ENCODE peak calls at places on chromosomes 16 and 17, in four cellular contexts. One of them, this sample, is unnamed.

GRCh38 chr17:50053654-50053960 is 2.3 kb upstream of the ITGA3 start:
- DNase-seq in IMR-90: peak; percentile 57
- DNase-seq in HT1080: no peak
- DNase-seq in activated CD4-positive, alpha-beta T cell treated with anti-CD3 and anti-CD28 coated beads, Interleukin-2, amount 50 U/mL, for 4 hours: no peak
- DNase-seq in this sample: no peak

GRCh38 chr16:86071611-86072240 is 172.8 kb downstream of the IRF8 start:
- DNase-seq in IMR-90: no peak
- DNase-seq in HT1080: no peak
- DNase-seq in activated CD4-positive, alpha-beta T cell treated with anti-CD3 and anti-CD28 coated beads, Interleukin-2, amount 50 U/mL, for 4 hours: no peak
- DNase-seq in this sample: no peak

GRCh38 chr16:71894229-71894920 is 956 bp upstream of the IST1 start:
- DNase-seq in IMR-90: peak; percentile 76
- DNase-seq in HT1080: peak; percentile 80
- DNase-seq in activated CD4-positive, alpha-beta T cell treated with anti-CD3 and anti-CD28 coated beads, Interleukin-2, amount 50 U/mL, for 4 hours: peak; percentile 9
- DNase-seq in this sample: peak; percentile 62

GRCh38 chr16:8865145-8865882 is 3.5 kb downstream of the CARHSP1 start:
- DNase-seq in IMR-90: no peak
- DNase-seq in HT1080: no peak
- DNase-seq in activated CD4-positive, alpha-beta T cell treated with anti-CD3 and anti-CD28 coated beads, Interleukin-2, amount 50 U/mL, for 4 hours: no peak
- DNase-seq in this sample: no peak

GRCh38 chr17:17366941-17367885 is 64.0 kb downstream of the NT5M start:
- DNase-seq in IMR-90: no peak
- DNase-seq in HT1080: no peak
- DNase-seq in activated CD4-positive, alpha-beta T cell treated with anti-CD3 and anti-CD28 coated beads, Interleukin-2, amount 50 U/mL, for 4 hours: no peak
- DNase-seq in this sample: no peak

GRCh38 chr17:79019631-79020584 is 4.1 kb upstream of the C1QTNF1 start:
- DNase-seq in IMR-90: peak; percentile 78
- DNase-seq in HT1080: peak; percentile 47
- DNase-seq in activated CD4-positive, alpha-beta T cell treated with anti-CD3 and anti-CD28 coated beads, Interleukin-2, amount 50 U/mL, for 4 hours: peak; percentile 44
- DNase-seq in this sample: peak; percentile 73

GRCh38 chr16:89436362-89436761 is 54.0 kb downstream of the ANKRD11 start:
- DNase-seq in IMR-90: no peak
- DNase-seq in HT1080: no peak
- DNase-seq in activated CD4-positive, alpha-beta T cell treated with anti-CD3 and anti-CD28 coated beads, Interleukin-2, amount 50 U/mL, for 4 hours: no peak
- DNase-seq in this sample: no peak

GRCh38 chr16:79757968-79758367 is 157.4 kb upstream of the MAF start:
- DNase-seq in IMR-90: no peak
- DNase-seq in HT1080: no peak
- DNase-seq in activated CD4-positive, alpha-beta T cell treated with anti-CD3 and anti-CD28 coated beads, Interleukin-2, amount 50 U/mL, for 4 hours: no peak
- DNase-seq in this sample: no peak

GRCh38 chr16:86854058-86854621 is 275.8 kb downstream of the FOXL1 start:
- DNase-seq in IMR-90: peak; percentile 57
- DNase-seq in HT1080: no peak
- DNase-seq in activated CD4-positive, alpha-beta T cell treated with anti-CD3 and anti-CD28 coated beads, Interleukin-2, amount 50 U/mL, for 4 hours: no peak
- DNase-seq in this sample: no peak

GRCh38 chr17:63967953-63968352 is 4.8 kb downstream of the SCN4A start:
- DNase-seq in IMR-90: peak; percentile 8
- DNase-seq in HT1080: peak; percentile 58
- DNase-seq in activated CD4-positive, alpha-beta T cell treated with anti-CD3 and anti-CD28 coated beads, Interleukin-2, amount 50 U/mL, for 4 hours: no peak
- DNase-seq in this sample: no peak

GRCh38 chr17:8158267-8159031 is 4.3 kb downstream of the VAMP2 start:
- DNase-seq in IMR-90: peak; percentile 87
- DNase-seq in HT1080: peak; percentile 85
- DNase-seq in activated CD4-positive, alpha-beta T cell treated with anti-CD3 and anti-CD28 coated beads, Interleukin-2, amount 50 U/mL, for 4 hours: peak; percentile 85
- DNase-seq in this sample: peak; percentile 92

GRCh38 chr16:28042856-28043255 is 20.7 kb downstream of the GSG1L start:
- DNase-seq in IMR-90: peak; percentile 27
- DNase-seq in HT1080: peak; percentile 6
- DNase-seq in activated CD4-positive, alpha-beta T cell treated with anti-CD3 and anti-CD28 coated beads, Interleukin-2, amount 50 U/mL, for 4 hours: no peak
- DNase-seq in this sample: no peak

GRCh38 chr17:31373150-31374082 is 18.1 kb upstream of the RAB11FIP4 start:
- DNase-seq in IMR-90: peak; percentile 71
- DNase-seq in HT1080: peak; percentile 61
- DNase-seq in activated CD4-positive, alpha-beta T cell treated with anti-CD3 and anti-CD28 coated beads, Interleukin-2, amount 50 U/mL, for 4 hours: no peak
- DNase-seq in this sample: peak; percentile 72

GRCh38 chr16:88320947-88321634 is 61.7 kb upstream of the ZNF469 start:
- DNase-seq in IMR-90: no peak
- DNase-seq in HT1080: no peak
- DNase-seq in activated CD4-positive, alpha-beta T cell treated with anti-CD3 and anti-CD28 coated beads, Interleukin-2, amount 50 U/mL, for 4 hours: no peak
- DNase-seq in this sample: no peak

GRCh38 chr17:80416260-80416939 is 1.4 kb downstream of the ENDOV start:
- DNase-seq in IMR-90: no peak
- DNase-seq in HT1080: no peak
- DNase-seq in activated CD4-positive, alpha-beta T cell treated with anti-CD3 and anti-CD28 coated beads, Interleukin-2, amount 50 U/mL, for 4 hours: no peak
- DNase-seq in this sample: no peak

GRCh38 chr17:57582881-57583756 is 162.0 kb downstream of the CCDC182 start:
- DNase-seq in IMR-90: no peak
- DNase-seq in HT1080: no peak
- DNase-seq in activated CD4-positive, alpha-beta T cell treated with anti-CD3 and anti-CD28 coated beads, Interleukin-2, amount 50 U/mL, for 4 hours: no peak
- DNase-seq in this sample: no peak

GRCh38 chr17:4625181-4625601 is 16.3 kb downstream of the ALOX15 start:
- DNase-seq in IMR-90: peak; percentile 13
- DNase-seq in HT1080: peak; percentile 9
- DNase-seq in activated CD4-positive, alpha-beta T cell treated with anti-CD3 and anti-CD28 coated beads, Interleukin-2, amount 50 U/mL, for 4 hours: no peak
- DNase-seq in this sample: no peak

GRCh38 chr16:2473425-2473926 is 1.5 kb upstream of the TBC1D24 start:
- DNase-seq in IMR-90: no peak
- DNase-seq in HT1080: no peak
- DNase-seq in activated CD4-positive, alpha-beta T cell treated with anti-CD3 and anti-CD28 coated beads, Interleukin-2, amount 50 U/mL, for 4 hours: no peak
- DNase-seq in this sample: peak; percentile 28

GRCh38 chr16:63577891-63578290 is 1541.7 kb upstream of the CDH8 start:
- DNase-seq in IMR-90: no peak
- DNase-seq in HT1080: no peak
- DNase-seq in activated CD4-positive, alpha-beta T cell treated with anti-CD3 and anti-CD28 coated beads, Interleukin-2, amount 50 U/mL, for 4 hours: no peak
- DNase-seq in this sample: no peak

GRCh38 chr16:18800674-18801196 is 614 bp downstream of the ARL6IP1 start:
- DNase-seq in IMR-90: no peak
- DNase-seq in HT1080: no peak
- DNase-seq in activated CD4-positive, alpha-beta T cell treated with anti-CD3 and anti-CD28 coated beads, Interleukin-2, amount 50 U/mL, for 4 hours: no peak
- DNase-seq in this sample: no peak

GRCh38 chr17:39096435-39097158 is 54.8 kb downstream of the PLXDC1 start:
- DNase-seq in IMR-90: no peak
- DNase-seq in HT1080: no peak
- DNase-seq in activated CD4-positive, alpha-beta T cell treated with anti-CD3 and anti-CD28 coated beads, Interleukin-2, amount 50 U/mL, for 4 hours: no peak
- DNase-seq in this sample: no peak

GRCh38 chr17:70137451-70138230 is 31.7 kb upstream of the KCNJ2 start:
- DNase-seq in IMR-90: peak; percentile 95
- DNase-seq in HT1080: peak; percentile 76
- DNase-seq in activated CD4-positive, alpha-beta T cell treated with anti-CD3 and anti-CD28 coated beads, Interleukin-2, amount 50 U/mL, for 4 hours: no peak
- DNase-seq in this sample: peak; percentile 90